ENCODE peak calls at places on chromosomes 13 and 19, in five cellular contexts. D is GM04504, P is mucosa of gallbladder, K is astrocyte, T is astrocyte of the spinal cord. N is an unnamed sample.

GRCh38 chr19:56596676-56597075 is 1.6 kb downstream of the ZNF71 start:
- DNase-seq in D (no peak), P (no peak), K (no peak), T (no peak), N (peak)

GRCh38 chr13:32228330-32229041 is 86.7 kb downstream of the ZAR1L start:
- DNase-seq in D (no peak), P (no peak), K (peak), T (peak), N (peak)

GRCh38 chr13:43391021-43391420 is 367.6 kb downstream of the DNAJC15 start:
- DNase-seq in D (no peak), P (no peak), K (no peak), T (no peak), N (no peak)

GRCh38 chr13:48580185-48580803 is 47.4 kb upstream of the RCBTB2 start:
- DNase-seq in D (peak), P (peak), K (no peak), T (peak), N (peak)

GRCh38 chr13:106361621-106362020 is 173.8 kb downstream of the EFNB2 start:
- DNase-seq in D (no peak), P (no peak), K (no peak), T (no peak), N (no peak)

GRCh38 chr19:57191141-57192063 is at the start of gene ZNF264:
- DNase-seq in D (peak), P (peak), K (peak), T (peak), N (peak)

GRCh38 chr19:41879080-41879479 is 2.0 kb downstream of the CD79A start:
- DNase-seq in D (no peak), P (no peak), K (no peak), T (no peak), N (no peak)

GRCh38 chr19:14473915-14474578 is 1.1 kb downstream of the PTGER1 start:
- DNase-seq in D (no peak), P (peak), K (no peak), T (no peak), N (no peak)

GRCh38 chr13:20609145-20609544 is 42.2 kb downstream of the IFT88 start:
- DNase-seq in D (no peak), P (no peak), K (peak), T (peak), N (peak)

GRCh38 chr19:36771275-36772231 is 1.1 kb downstream of the ZNF850 start:
- DNase-seq in D (peak), P (peak), K (peak), T (peak), N (peak)

GRCh38 chr13:110944121-110944967 is 29.5 kb upstream of the ANKRD10 start:
- DNase-seq in D (peak), P (no peak), K (peak), T (peak), N (peak)

GRCh38 chr13:111423168-111423785 is 102.8 kb downstream of the TEX29 start:
- DNase-seq in D (no peak), P (no peak), K (no peak), T (no peak), N (no peak)

GRCh38 chr19:38089440-38089839 is 134.6 kb downstream of the DPF1 start:
- DNase-seq in D (no peak), P (no peak), K (no peak), T (no peak), N (no peak)

GRCh38 chr13:46295531-46296464 is 84.1 kb downstream of the LRRC63 start:
- DNase-seq in D (peak), P (peak), K (peak), T (peak), N (peak)

GRCh38 chr19:48556163-48556562 is 4.2 kb downstream of the SULT2B1 start:
- DNase-seq in D (no peak), P (no peak), K (peak), T (peak), N (peak)

GRCh38 chr13:28574617-28575142 is 79.8 kb upstream of the FLT1 start:
- DNase-seq in D (peak), P (peak), K (peak), T (peak), N (peak)

GRCh38 chr13:36918246-36919060 is 1.6 kb downstream of the SMAD9 start:
- DNase-seq in D (peak), P (no peak), K (peak), T (peak), N (peak)

GRCh38 chr19:32324631-32325215 is 20.7 kb upstream of the ZNF507 start:
- DNase-seq in D (no peak), P (no peak), K (no peak), T (no peak), N (no peak)

GRCh38 chr19:33795370-33796163 is 1.1 kb upstream of the KCTD15 start:
- DNase-seq in D (peak), P (peak), K (peak), T (peak), N (peak)

GRCh38 chr13:100089633-100090032 is 740 bp downstream of the PCCA start:
- DNase-seq in D (no peak), P (no peak), K (peak), T (peak), N (no peak)

GRCh38 chr13:109309625-109310363 is 476.6 kb downstream of the IRS2 start:
- DNase-seq in D (no peak), P (peak), K (no peak), T (peak), N (no peak)

GRCh38 chr19:55086730-55087541 is 11.3 kb downstream of the EPS8L1 start:
- DNase-seq in D (peak), P (peak), K (peak), T (peak), N (peak)

GRCh38 chr19:49988433-49988832 is 27.5 kb upstream of the SIGLEC11 start:
- DNase-seq in D (peak), P (no peak), K (peak), T (peak), N (no peak)

N was measured in fibroblast of pulmonary artery.